ENCODE peak calls at places on chromosomes 12 and 14, in ten cellular contexts. C is A549, K is ovary, B is transverse colon, O is sigmoid colon, H is upper lobe of left lung, E is suprapubic skin, A is esophagus muscularis mucosa, N is stomach, M is HepG2. Y is an unnamed sample.
A peak's percentile ranks its signal among the peaks of the same experiment; 100 is the strongest.

GRCh38 chr14:37197421-37198272 is at the start of gene MIPOL1:
- DNase-seq in C (peak; percentile 89), K (peak; percentile 90), B (peak; percentile 85), O (peak; percentile 92), H (peak; percentile 74), E (peak; percentile 76), A (peak; percentile 93), N (peak; percentile 88), M (peak; percentile 79), Y (peak; percentile 64)

GRCh38 chr14:33894339-33894738 is 56.5 kb downstream of the EGLN3 start:
- DNase-seq in C (no peak), K (no peak), B (no peak), O (no peak), H (no peak), E (no peak), A (no peak), N (no peak), M (no peak), Y (no peak)

GRCh38 chr14:24224618-24225071 is 7.5 kb downstream of the NEDD8 start:
- DNase-seq in C (no peak), K (no peak), B (no peak), O (peak; percentile 27), H (no peak), E (no peak), A (no peak), N (no peak), M (no peak), Y (no peak)

GRCh38 chr14:52802597-52802996 is 11.2 kb upstream of the GNPNAT1 start:
- DNase-seq in C (peak; percentile 31), K (no peak), B (no peak), O (no peak), H (no peak), E (no peak), A (no peak), N (no peak), M (no peak), Y (no peak)

GRCh38 chr12:131795688-131796410 is 32.3 kb upstream of the MMP17 start:
- DNase-seq in C (no peak), K (no peak), B (no peak), O (no peak), H (peak; percentile 75), E (no peak), A (no peak), N (no peak), M (no peak), Y (no peak)

GRCh38 chr14:64800000-64800399 is 79.7 kb downstream of the SPTB start:
- DNase-seq in C (peak; percentile 62), K (no peak), B (peak; percentile 23), O (no peak), H (peak; percentile 36), E (no peak), A (no peak), N (peak; percentile 41), M (peak; percentile 35), Y (no peak)

GRCh38 chr12:48996794-48997718 is 2.1 kb downstream of the DDN start:
- DNase-seq in C (peak; percentile 83), K (peak; percentile 71), B (peak; percentile 82), O (peak; percentile 87), H (peak; percentile 84), E (peak; percentile 84), A (peak; percentile 93), N (peak; percentile 81), M (peak; percentile 65), Y (peak; percentile 59)

GRCh38 chr14:61253064-61253753 is 27.9 kb downstream of the TMEM30B start:
- DNase-seq in C (no peak), K (no peak), B (no peak), O (no peak), H (no peak), E (no peak), A (no peak), N (no peak), M (no peak), Y (no peak)

GRCh38 chr12:129075451-129076208 is 222.4 kb downstream of the GLT1D1 start:
- DNase-seq in C (no peak), K (no peak), B (no peak), O (no peak), H (no peak), E (no peak), A (no peak), N (no peak), M (no peak), Y (no peak)

GRCh38 chr12:104643093-104643646 is 186.4 kb downstream of the CHST11 start:
- DNase-seq in C (no peak), K (no peak), B (no peak), O (no peak), H (no peak), E (no peak), A (no peak), N (no peak), M (no peak), Y (no peak)

DNA sequence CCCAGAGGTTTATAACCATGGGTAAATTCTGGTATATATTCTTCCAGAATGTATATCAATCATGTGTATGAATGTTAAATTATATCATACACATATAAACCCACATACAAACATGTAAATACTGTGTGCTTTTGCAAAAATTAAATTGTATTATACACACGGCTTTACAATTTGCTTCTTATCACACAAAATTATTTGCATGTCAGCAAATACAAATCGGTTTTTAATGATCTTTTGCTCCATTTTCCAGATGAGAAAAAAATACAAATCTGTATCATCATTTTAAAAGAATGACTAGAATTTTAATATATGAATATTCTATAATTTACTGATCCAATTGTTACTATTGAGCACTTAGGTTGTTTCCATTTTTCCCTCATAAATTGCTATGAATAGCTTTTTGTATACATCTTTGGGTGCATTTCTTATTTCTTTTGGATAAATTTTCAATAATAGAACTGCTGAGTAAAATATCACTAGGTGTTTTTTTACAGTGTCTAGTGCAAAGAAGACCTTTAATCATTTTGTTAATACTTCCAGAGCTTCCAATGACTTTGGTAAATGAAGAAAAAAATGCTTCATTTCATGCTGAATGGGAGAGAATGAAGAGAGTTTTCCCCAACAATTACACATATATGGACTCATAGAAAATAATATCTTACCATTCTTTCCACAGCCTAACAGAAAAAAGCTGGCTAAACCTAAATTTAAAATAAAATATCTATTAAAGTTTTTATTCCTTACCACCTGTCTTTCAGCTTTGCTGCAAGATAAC is 3.5 kb downstream of the LYZ start:
- DNase-seq in C (no peak), K (no peak), B (no peak), O (no peak), H (no peak), E (no peak), A (no peak), N (no peak), M (no peak), Y (no peak)
- TF ChIP-seq POLR2A in C (no peak), K (no peak), B (no peak), O (no peak), H (no peak), E (no peak), A (no peak), N (no peak), M (no peak), Y (no peak)

GRCh38 chr12:14959463-14959862 is 1.9 kb downstream of the ARHGDIB start:
- DNase-seq in C (no peak), K (no peak), B (no peak), O (no peak), H (no peak), E (no peak), A (no peak), N (no peak), M (no peak), Y (no peak)
- H3K4me1 ChIP-seq in C (peaks cover 8% of the 10 kb centered on the region), K (peaks cover 2% of the 10 kb centered on the region), B (no peaks in the 10 kb centered on the region), O (peaks cover 10% of the 10 kb centered on the region), H (peaks cover 59% of the 10 kb centered on the region), E (peaks cover 53% of the 10 kb centered on the region), A (peaks cover 30% of the 10 kb centered on the region), N (peaks cover 16% of the 10 kb centered on the region), M (no peaks in the 10 kb centered on the region), Y (peaks cover 5% of the 10 kb centered on the region)

GRCh38 chr14:92461891-92462290 is 51.7 kb upstream of the RIN3 start:
- DNase-seq in C (no peak), K (no peak), B (peak; percentile 1), O (no peak), H (peak; percentile 11), E (no peak), A (no peak), N (peak; percentile 15), M (no peak), Y (no peak)

GRCh38 chr14:92464156-92464555 is 49.4 kb upstream of the RIN3 start:
- DNase-seq in C (no peak), K (no peak), B (no peak), O (peak; percentile 15), H (no peak), E (no peak), A (no peak), N (no peak), M (no peak), Y (no peak)

GRCh38 chr14:92462568-92462967 is 51.0 kb upstream of the RIN3 start:
- DNase-seq in C (no peak), K (no peak), B (no peak), O (peak; percentile 20), H (peak; percentile 6), E (no peak), A (no peak), N (peak; percentile 1), M (no peak), Y (no peak)

GRCh38 chr14:92464716-92465115 is 48.9 kb upstream of the RIN3 start:
- DNase-seq in C (no peak), K (no peak), B (no peak), O (peak; percentile 33), H (no peak), E (no peak), A (no peak), N (no peak), M (no peak), Y (no peak)

DNA sequence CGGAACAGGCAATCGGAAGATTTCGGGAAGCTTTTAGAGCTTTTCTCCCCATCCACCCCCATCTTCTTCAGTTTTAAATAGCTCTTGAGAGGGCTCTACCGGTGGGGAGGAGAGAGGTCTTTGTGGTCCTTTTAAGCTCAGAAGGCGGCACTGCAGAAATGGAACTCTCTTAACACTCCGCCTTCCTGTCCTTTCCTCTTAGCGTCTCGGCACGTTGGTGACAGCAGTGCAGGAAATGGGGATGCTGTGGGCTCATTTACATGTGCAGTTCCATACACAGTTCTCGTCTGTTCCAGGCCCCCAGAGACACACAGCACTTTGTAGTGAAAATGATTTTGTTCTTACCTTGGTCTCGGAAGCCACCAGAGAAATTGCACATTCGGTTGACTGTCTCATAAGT is 50.4 kb upstream of the RIN3 start:
- DNase-seq in C (no peak), K (no peak), B (no peak), O (peak; percentile 54), H (peak; percentile 25), E (no peak), A (no peak), N (peak; percentile 17), M (no peak), Y (no peak)
- TF ChIP-seq EP300 in C (no peak), K (no peak), B (no peak), O (no peak), H (no peak), E (no peak), A (no peak), N (no peak), M (no peak), Y (no peak)

DNA sequence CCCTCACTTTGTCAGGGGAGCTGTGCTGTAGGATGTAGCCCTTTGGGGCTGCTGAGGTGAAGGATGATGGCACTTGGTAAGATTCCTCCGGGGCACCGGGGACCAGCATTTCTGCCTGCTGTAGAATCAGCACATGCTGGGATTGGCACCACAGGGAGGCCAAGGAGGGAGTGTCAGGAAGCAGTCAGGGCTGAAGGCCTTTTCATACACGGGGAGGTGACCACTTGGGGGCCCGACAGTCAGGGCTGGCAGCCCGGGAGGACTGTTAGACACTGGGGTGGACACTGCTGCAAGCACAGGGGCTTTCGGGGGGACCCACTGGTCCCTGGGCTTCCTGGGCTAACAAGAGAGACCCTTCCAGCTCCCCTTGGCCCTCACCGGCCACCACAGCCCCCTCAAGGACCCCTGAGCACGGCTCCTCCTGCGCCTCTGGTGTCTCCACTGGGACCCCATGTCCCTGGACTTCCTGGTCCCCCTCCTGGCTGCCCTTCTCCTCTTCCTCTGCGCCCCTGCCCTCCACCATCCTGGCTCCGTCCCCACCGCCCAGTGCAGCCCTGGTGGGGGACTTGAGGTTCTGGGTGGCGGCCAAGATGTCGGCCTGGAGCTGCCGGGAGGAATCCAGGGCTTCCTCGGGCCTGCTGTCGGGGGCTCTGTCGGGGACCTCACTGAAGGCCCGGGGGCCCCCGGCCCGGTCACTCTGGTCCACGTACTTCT is 6.5 kb downstream of the TMEM119 start:
- DNase-seq in C (no peak), K (no peak), B (no peak), O (no peak), H (no peak), E (no peak), A (no peak), N (no peak), M (no peak), Y (no peak)
- TF ChIP-seq POLR2A in C (no peak), K (no peak), B (no peak), O (no peak), H (no peak), E (no peak), A (no peak), N (no peak), M (no peak), Y (no peak)

Y was measured in tibial nerve.